ENCODE peak calls at places on chromosomes 5 and 9, in seven cellular contexts. One of them, this sample, is unnamed.

GRCh38 chr9:117744856-117745389 is 40.7 kb downstream of the TLR4 start:
- DNase-seq in T follicular helper cell: no peak
- DNase-seq in stimulated activated CD4-positive, alpha-beta T cell treated with anti-CD3 and anti-CD28 coated beads, Interleukin-15, amount 100 ng/mL, for 1 hour: no peak
- DNase-seq in amniotic stem cell: no peak
- DNase-seq in NCI-H2081 treated with DMSO at 0.1 percent for 48 hours: no peak
- DNase-seq in activated CD4-positive, CD25-positive, alpha-beta regulatory T cell: no peak
- DNase-seq in WTC11: peak
- DNase-seq in this sample: peak

GRCh38 chr5:155700333-155700732 is 626.6 kb upstream of the SGCD start:
- DNase-seq in NCI-H2081 treated with DMSO at 0.1 percent for 48 hours: no peak
- DNase-seq in stimulated activated CD4-positive, alpha-beta T cell treated with anti-CD3 and anti-CD28 coated beads, Interleukin-15, amount 100 ng/mL, for 1 hour: no peak
- DNase-seq in T follicular helper cell: no peak
- DNase-seq in amniotic stem cell: peak
- DNase-seq in activated CD4-positive, CD25-positive, alpha-beta regulatory T cell: no peak
- DNase-seq in WTC11: no peak
- DNase-seq in this sample: no peak

GRCh38 chr5:172801184-172801671 is 30.2 kb upstream of the DUSP1 start:
- DNase-seq in NCI-H2081 treated with DMSO at 0.1 percent for 48 hours: no peak
- DNase-seq in WTC11: no peak
- DNase-seq in stimulated activated CD4-positive, alpha-beta T cell treated with anti-CD3 and anti-CD28 coated beads, Interleukin-15, amount 100 ng/mL, for 1 hour: no peak
- DNase-seq in amniotic stem cell: peak
- DNase-seq in T follicular helper cell: no peak
- DNase-seq in activated CD4-positive, CD25-positive, alpha-beta regulatory T cell: no peak
- DNase-seq in this sample: no peak

GRCh38 chr9:136740491-136740890 is 2.2 kb downstream of the LCN10 start:
- DNase-seq in NCI-H2081 treated with DMSO at 0.1 percent for 48 hours: no peak
- DNase-seq in amniotic stem cell: no peak
- DNase-seq in stimulated activated CD4-positive, alpha-beta T cell treated with anti-CD3 and anti-CD28 coated beads, Interleukin-15, amount 100 ng/mL, for 1 hour: no peak
- DNase-seq in activated CD4-positive, CD25-positive, alpha-beta regulatory T cell: no peak
- DNase-seq in T follicular helper cell: no peak
- DNase-seq in WTC11: no peak
- DNase-seq in this sample: no peak

GRCh38 chr5:158614951-158615350 is 484.8 kb downstream of the EBF1 start:
- DNase-seq in NCI-H2081 treated with DMSO at 0.1 percent for 48 hours: no peak
- DNase-seq in amniotic stem cell: no peak
- DNase-seq in T follicular helper cell: no peak
- DNase-seq in activated CD4-positive, CD25-positive, alpha-beta regulatory T cell: no peak
- DNase-seq in stimulated activated CD4-positive, alpha-beta T cell treated with anti-CD3 and anti-CD28 coated beads, Interleukin-15, amount 100 ng/mL, for 1 hour: no peak
- DNase-seq in WTC11: no peak
- DNase-seq in this sample: no peak

GRCh38 chr9:68808481-68808880 is 103.4 kb downstream of the PIP5K1B start:
- DNase-seq in stimulated activated CD4-positive, alpha-beta T cell treated with anti-CD3 and anti-CD28 coated beads, Interleukin-15, amount 100 ng/mL, for 1 hour: no peak
- DNase-seq in NCI-H2081 treated with DMSO at 0.1 percent for 48 hours: peak
- DNase-seq in amniotic stem cell: no peak
- DNase-seq in WTC11: no peak
- DNase-seq in T follicular helper cell: no peak
- DNase-seq in activated CD4-positive, CD25-positive, alpha-beta regulatory T cell: no peak
- DNase-seq in this sample: no peak

GRCh38 chr5:173765030-173765644 is 123.0 kb upstream of the CPEB4 start:
- DNase-seq in activated CD4-positive, CD25-positive, alpha-beta regulatory T cell: no peak
- DNase-seq in WTC11: no peak
- DNase-seq in amniotic stem cell: no peak
- DNase-seq in T follicular helper cell: no peak
- DNase-seq in NCI-H2081 treated with DMSO at 0.1 percent for 48 hours: no peak
- DNase-seq in stimulated activated CD4-positive, alpha-beta T cell treated with anti-CD3 and anti-CD28 coated beads, Interleukin-15, amount 100 ng/mL, for 1 hour: no peak
- DNase-seq in this sample: no peak

GRCh38 chr9:136145580-136145979 is 26.9 kb upstream of the TMEM250 start:
- DNase-seq in amniotic stem cell: no peak
- DNase-seq in NCI-H2081 treated with DMSO at 0.1 percent for 48 hours: no peak
- DNase-seq in T follicular helper cell: no peak
- DNase-seq in activated CD4-positive, CD25-positive, alpha-beta regulatory T cell: no peak
- DNase-seq in stimulated activated CD4-positive, alpha-beta T cell treated with anti-CD3 and anti-CD28 coated beads, Interleukin-15, amount 100 ng/mL, for 1 hour: no peak
- DNase-seq in WTC11: peak
- DNase-seq in this sample: no peak

GRCh38 chr9:38707885-38708640 is 11.9 kb downstream of the FAM240B start:
- DNase-seq in activated CD4-positive, CD25-positive, alpha-beta regulatory T cell: no peak
- DNase-seq in WTC11: no peak
- DNase-seq in NCI-H2081 treated with DMSO at 0.1 percent for 48 hours: no peak
- DNase-seq in stimulated activated CD4-positive, alpha-beta T cell treated with anti-CD3 and anti-CD28 coated beads, Interleukin-15, amount 100 ng/mL, for 1 hour: no peak
- DNase-seq in amniotic stem cell: no peak
- DNase-seq in T follicular helper cell: no peak
- DNase-seq in this sample: no peak

GRCh38 chr5:103424008-103424407 is 138.6 kb downstream of the NUDT12 start:
- DNase-seq in activated CD4-positive, CD25-positive, alpha-beta regulatory T cell: no peak
- DNase-seq in T follicular helper cell: no peak
- DNase-seq in amniotic stem cell: peak
- DNase-seq in stimulated activated CD4-positive, alpha-beta T cell treated with anti-CD3 and anti-CD28 coated beads, Interleukin-15, amount 100 ng/mL, for 1 hour: no peak
- DNase-seq in WTC11: no peak
- DNase-seq in NCI-H2081 treated with DMSO at 0.1 percent for 48 hours: no peak
- DNase-seq in this sample: no peak

GRCh38 chr9:97703437-97704326 is 6.5 kb upstream of the XPA start:
- DNase-seq in T follicular helper cell: no peak
- DNase-seq in amniotic stem cell: peak
- DNase-seq in NCI-H2081 treated with DMSO at 0.1 percent for 48 hours: peak
- DNase-seq in activated CD4-positive, CD25-positive, alpha-beta regulatory T cell: no peak
- DNase-seq in WTC11: no peak
- DNase-seq in stimulated activated CD4-positive, alpha-beta T cell treated with anti-CD3 and anti-CD28 coated beads, Interleukin-15, amount 100 ng/mL, for 1 hour: no peak
- DNase-seq in this sample: peak

GRCh38 chr5:136006767-136007251 is 22.0 kb upstream of the TGFBI start:
- DNase-seq in activated CD4-positive, CD25-positive, alpha-beta regulatory T cell: no peak
- DNase-seq in amniotic stem cell: no peak
- DNase-seq in T follicular helper cell: no peak
- DNase-seq in stimulated activated CD4-positive, alpha-beta T cell treated with anti-CD3 and anti-CD28 coated beads, Interleukin-15, amount 100 ng/mL, for 1 hour: no peak
- DNase-seq in NCI-H2081 treated with DMSO at 0.1 percent for 48 hours: no peak
- DNase-seq in WTC11: no peak
- DNase-seq in this sample: no peak

GRCh38 chr5:179319123-179319522 is 26.1 kb downstream of the ADAMTS2 start:
- DNase-seq in NCI-H2081 treated with DMSO at 0.1 percent for 48 hours: no peak
- DNase-seq in activated CD4-positive, CD25-positive, alpha-beta regulatory T cell: no peak
- DNase-seq in stimulated activated CD4-positive, alpha-beta T cell treated with anti-CD3 and anti-CD28 coated beads, Interleukin-15, amount 100 ng/mL, for 1 hour: no peak
- DNase-seq in WTC11: peak
- DNase-seq in T follicular helper cell: no peak
- DNase-seq in amniotic stem cell: no peak
- DNase-seq in this sample: no peak

GRCh38 chr5:82375488-82376294 is 97.5 kb upstream of the RPS23 start:
- DNase-seq in amniotic stem cell: no peak
- DNase-seq in activated CD4-positive, CD25-positive, alpha-beta regulatory T cell: no peak
- DNase-seq in stimulated activated CD4-positive, alpha-beta T cell treated with anti-CD3 and anti-CD28 coated beads, Interleukin-15, amount 100 ng/mL, for 1 hour: no peak
- DNase-seq in T follicular helper cell: no peak
- DNase-seq in NCI-H2081 treated with DMSO at 0.1 percent for 48 hours: no peak
- DNase-seq in WTC11: no peak
- DNase-seq in this sample: no peak

GRCh38 chr5:38695021-38695961 is 138.8 kb upstream of the LIFR start:
- DNase-seq in WTC11: no peak
- DNase-seq in T follicular helper cell: no peak
- DNase-seq in amniotic stem cell: no peak
- DNase-seq in stimulated activated CD4-positive, alpha-beta T cell treated with anti-CD3 and anti-CD28 coated beads, Interleukin-15, amount 100 ng/mL, for 1 hour: no peak
- DNase-seq in NCI-H2081 treated with DMSO at 0.1 percent for 48 hours: no peak
- DNase-seq in activated CD4-positive, CD25-positive, alpha-beta regulatory T cell: no peak
- DNase-seq in this sample: no peak

GRCh38 chr5:151108566-151108965 is 27.7 kb upstream of the TNIP1 start:
- DNase-seq in WTC11: no peak
- DNase-seq in activated CD4-positive, CD25-positive, alpha-beta regulatory T cell: no peak
- DNase-seq in NCI-H2081 treated with DMSO at 0.1 percent for 48 hours: no peak
- DNase-seq in stimulated activated CD4-positive, alpha-beta T cell treated with anti-CD3 and anti-CD28 coated beads, Interleukin-15, amount 100 ng/mL, for 1 hour: no peak
- DNase-seq in amniotic stem cell: no peak
- DNase-seq in T follicular helper cell: no peak
- DNase-seq in this sample: no peak

GRCh38 chr5:95572016-95572415 is 17.1 kb downstream of the ARSK start:
- DNase-seq in WTC11: no peak
- DNase-seq in stimulated activated CD4-positive, alpha-beta T cell treated with anti-CD3 and anti-CD28 coated beads, Interleukin-15, amount 100 ng/mL, for 1 hour: no peak
- DNase-seq in T follicular helper cell: no peak
- DNase-seq in amniotic stem cell: no peak
- DNase-seq in activated CD4-positive, CD25-positive, alpha-beta regulatory T cell: no peak
- DNase-seq in NCI-H2081 treated with DMSO at 0.1 percent for 48 hours: no peak
- DNase-seq in this sample: no peak

GRCh38 chr9:128979111-128979510 is 31.6 kb downstream of the NUP188 start:
- DNase-seq in stimulated activated CD4-positive, alpha-beta T cell treated with anti-CD3 and anti-CD28 coated beads, Interleukin-15, amount 100 ng/mL, for 1 hour: no peak
- DNase-seq in activated CD4-positive, CD25-positive, alpha-beta regulatory T cell: no peak
- DNase-seq in T follicular helper cell: no peak
- DNase-seq in WTC11: no peak
- DNase-seq in amniotic stem cell: no peak
- DNase-seq in NCI-H2081 treated with DMSO at 0.1 percent for 48 hours: no peak
- DNase-seq in this sample: no peak

GRCh38 chr5:136033244-136033643 is 4.5 kb downstream of the TGFBI start:
- DNase-seq in WTC11: no peak
- DNase-seq in stimulated activated CD4-positive, alpha-beta T cell treated with anti-CD3 and anti-CD28 coated beads, Interleukin-15, amount 100 ng/mL, for 1 hour: no peak
- DNase-seq in T follicular helper cell: no peak
- DNase-seq in activated CD4-positive, CD25-positive, alpha-beta regulatory T cell: no peak
- DNase-seq in NCI-H2081 treated with DMSO at 0.1 percent for 48 hours: no peak
- DNase-seq in amniotic stem cell: no peak
- DNase-seq in this sample: no peak

GRCh38 chr9:103804077-103804735 is 289.9 kb upstream of the SMC2 start:
- DNase-seq in WTC11: no peak
- DNase-seq in amniotic stem cell: no peak
- DNase-seq in activated CD4-positive, CD25-positive, alpha-beta regulatory T cell: no peak
- DNase-seq in NCI-H2081 treated with DMSO at 0.1 percent for 48 hours: no peak
- DNase-seq in stimulated activated CD4-positive, alpha-beta T cell treated with anti-CD3 and anti-CD28 coated beads, Interleukin-15, amount 100 ng/mL, for 1 hour: no peak
- DNase-seq in T follicular helper cell: no peak
- DNase-seq in this sample: no peak

GRCh38 chr5:33556330-33557328 is 115.9 kb downstream of the TARS1 start:
- DNase-seq in NCI-H2081 treated with DMSO at 0.1 percent for 48 hours: no peak
- DNase-seq in T follicular helper cell: no peak
- DNase-seq in WTC11: no peak
- DNase-seq in stimulated activated CD4-positive, alpha-beta T cell treated with anti-CD3 and anti-CD28 coated beads, Interleukin-15, amount 100 ng/mL, for 1 hour: no peak
- DNase-seq in amniotic stem cell: no peak
- DNase-seq in activated CD4-positive, CD25-positive, alpha-beta regulatory T cell: no peak
- DNase-seq in this sample: no peak

GRCh38 chr9:105328872-105329728 is 84.6 kb downstream of the SLC44A1 start:
- DNase-seq in T follicular helper cell: no peak
- DNase-seq in NCI-H2081 treated with DMSO at 0.1 percent for 48 hours: no peak
- DNase-seq in stimulated activated CD4-positive, alpha-beta T cell treated with anti-CD3 and anti-CD28 coated beads, Interleukin-15, amount 100 ng/mL, for 1 hour: no peak
- DNase-seq in amniotic stem cell: no peak
- DNase-seq in WTC11: no peak
- DNase-seq in activated CD4-positive, CD25-positive, alpha-beta regulatory T cell: no peak
- DNase-seq in this sample: no peak

GRCh38 chr9:114289106-114289505 is 33.8 kb upstream of the ORM1 start:
- DNase-seq in T follicular helper cell: no peak
- DNase-seq in WTC11: no peak
- DNase-seq in stimulated activated CD4-positive, alpha-beta T cell treated with anti-CD3 and anti-CD28 coated beads, Interleukin-15, amount 100 ng/mL, for 1 hour: no peak
- DNase-seq in NCI-H2081 treated with DMSO at 0.1 percent for 48 hours: no peak
- DNase-seq in amniotic stem cell: no peak
- DNase-seq in activated CD4-positive, CD25-positive, alpha-beta regulatory T cell: no peak
- DNase-seq in this sample: no peak

GRCh38 chr5:103433216-103433615 is 129.4 kb downstream of the NUDT12 start:
- DNase-seq in amniotic stem cell: no peak
- DNase-seq in stimulated activated CD4-positive, alpha-beta T cell treated with anti-CD3 and anti-CD28 coated beads, Interleukin-15, amount 100 ng/mL, for 1 hour: no peak
- DNase-seq in NCI-H2081 treated with DMSO at 0.1 percent for 48 hours: no peak
- DNase-seq in WTC11: no peak
- DNase-seq in activated CD4-positive, CD25-positive, alpha-beta regulatory T cell: no peak
- DNase-seq in T follicular helper cell: no peak
- DNase-seq in this sample: no peak